ENCODE peak calls at places on chromosomes 7 and 10, in six cellular contexts. R is cardiac fibroblast, O is esophagus squamous epithelium, N is fibroblast of lung, L is Peyer's patch, H is lower lobe of right lung. E is an unnamed sample.

GRCh38 chr10:77179015-77179695 is 458.5 kb downstream of the KCNMA1 start:
- DNase-seq in R (peak), O (no peak), N (peak), L (no peak), H (no peak), E (peak)

GRCh38 chr7:51229106-51229537 is 87.5 kb downstream of the COBL start:
- DNase-seq in R (no peak), O (no peak), N (no peak), L (no peak), H (no peak), E (no peak)

GRCh38 chr10:29517352-29517923 is 117.3 kb downstream of the SVIL start:
- DNase-seq in R (peak), O (no peak), N (peak), L (no peak), H (no peak), E (no peak)

GRCh38 chr7:115410427-115410805 is 488.5 kb downstream of the MDFIC start:
- DNase-seq in R (no peak), O (no peak), N (no peak), L (no peak), H (no peak), E (no peak)

GRCh38 chr10:89267056-89267455 is 15.5 kb upstream of the LIPA start:
- DNase-seq in R (no peak), O (no peak), N (no peak), L (no peak), H (no peak), E (no peak)

GRCh38 chr10:79150444-79150754 is 81.6 kb downstream of the ZMIZ1 start:
- DNase-seq in R (no peak), O (no peak), N (no peak), L (no peak), H (no peak), E (no peak)

GRCh38 chr7:77651544-77652162 is 44.6 kb upstream of the RSBN1L start:
- DNase-seq in R (peak), O (no peak), N (peak), L (peak), H (no peak), E (no peak)

GRCh38 chr7:16785846-16786245 is 19.0 kb downstream of the AGR2 start:
- DNase-seq in R (no peak), O (no peak), N (no peak), L (no peak), H (no peak), E (no peak)

GRCh38 chr7:80403686-80404241 is 108.1 kb downstream of the GNAT3 start:
- DNase-seq in R (no peak), O (no peak), N (peak), L (no peak), H (no peak), E (no peak)

DNA sequence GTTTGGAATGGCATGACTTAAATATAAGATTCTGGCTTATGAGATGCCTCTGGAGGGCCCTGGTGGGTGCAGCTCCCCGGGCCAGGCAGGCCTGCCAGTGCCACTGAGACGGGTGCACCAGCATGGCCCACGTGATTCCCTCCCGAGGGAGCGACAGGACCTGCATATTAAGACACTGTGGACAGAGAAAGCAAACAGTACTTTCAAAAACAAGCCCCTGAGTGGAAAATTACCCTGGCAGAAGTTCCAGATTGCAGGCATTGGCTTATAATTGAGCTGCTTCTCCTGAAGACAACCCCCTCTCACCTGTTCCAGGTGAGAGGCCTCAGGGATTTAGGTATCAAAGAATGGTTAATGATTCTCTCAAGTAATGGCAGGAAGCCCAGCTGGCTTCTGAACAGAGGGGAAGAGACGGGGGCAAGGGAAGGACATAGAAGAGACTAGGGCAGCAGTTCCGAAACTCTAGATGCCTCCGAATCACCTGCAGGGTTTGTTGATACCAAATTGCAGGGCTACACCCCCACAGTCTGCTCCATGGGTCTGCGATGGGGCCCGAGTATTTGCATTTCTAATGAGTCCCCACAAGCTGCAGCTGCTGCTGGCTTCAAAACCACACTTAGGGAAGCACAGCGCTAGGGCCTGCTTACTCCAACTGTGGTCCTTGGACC is 66.0 kb upstream of the DOCK1 start:
- DNase-seq in R (no peak), O (no peak), N (no peak), L (peak), H (peak), E (no peak)
- TF ChIP-seq CTCF in R (no peak), O (no peak), N (no peak), L (no peak), H (no peak), E (no peak)

DNA sequence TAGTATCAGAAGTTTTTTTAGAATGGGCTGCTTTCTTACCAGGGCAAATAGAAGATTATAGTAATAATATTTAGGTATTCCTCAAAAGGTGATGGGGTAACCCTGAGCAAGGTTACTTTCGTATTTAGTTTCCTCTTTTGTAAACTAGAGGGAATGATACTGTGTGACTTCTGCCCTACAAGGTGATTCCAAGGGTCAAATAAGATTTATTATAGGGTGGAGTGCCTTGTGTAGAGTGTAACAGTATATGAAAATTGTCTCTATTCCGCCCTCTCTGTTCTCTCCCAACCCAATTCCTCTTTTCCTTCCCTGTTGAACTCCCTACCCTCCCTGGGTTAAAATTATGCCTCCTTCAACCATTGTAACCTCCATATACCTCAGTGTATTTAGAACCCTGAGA is 5.3 kb downstream of the SLC35G1 start:
- DNase-seq in R (no peak), O (no peak), N (no peak), L (no peak), H (no peak), E (no peak)
- H3K4me3 ChIP-seq in R (no peak), O (no peak), N (no peak), L (no peak), H (no peak), E (no peak)

GRCh38 chr10:131311661-131312260 is at the start of gene TCERG1L:
- DNase-seq in R (no peak), O (no peak), N (no peak), L (no peak), H (peak), E (no peak)
- TF ChIP-seq CTCF in R (no peak), O (no peak), N (no peak), L (no peak), H (no peak), E (no peak)

GRCh38 chr7:101126651-101127459 is at the start of gene SERPINE1:
- DNase-seq in R (peak), O (peak), N (peak), L (peak), H (peak), E (peak)
- H3K4me3 ChIP-seq in R (peak), O (peak), N (peak), L (no peak), H (peak), E (peak)

GRCh38 chr10:110336111-110336721 is 31.5 kb upstream of the SMNDC1 start:
- DNase-seq in R (peak), O (no peak), N (peak), L (no peak), H (no peak), E (peak)
- TF ChIP-seq CTCF in R (peak), O (no peak), N (peak), L (no peak), H (no peak), E (peak)

GRCh38 chr10:103193107-103193819 is at the start of gene NT5C2:
- DNase-seq in R (peak), O (no peak), N (peak), L (peak), H (peak), E (no peak)

GRCh38 chr10:103192451-103193106 is 493 bp downstream of the NT5C2 start:
- DNase-seq in R (peak), O (no peak), N (peak), L (peak), H (peak), E (no peak)

GRCh38 chr10:103192089-103192450 is 1.0 kb downstream of the NT5C2 start:
- DNase-seq in R (peak), O (no peak), N (no peak), L (no peak), H (no peak), E (no peak)

GRCh38 chr10:103197177-103197576 is 4.1 kb upstream of the NT5C2 start:
- DNase-seq in R (peak), O (no peak), N (peak), L (peak), H (peak), E (no peak)

DNA sequence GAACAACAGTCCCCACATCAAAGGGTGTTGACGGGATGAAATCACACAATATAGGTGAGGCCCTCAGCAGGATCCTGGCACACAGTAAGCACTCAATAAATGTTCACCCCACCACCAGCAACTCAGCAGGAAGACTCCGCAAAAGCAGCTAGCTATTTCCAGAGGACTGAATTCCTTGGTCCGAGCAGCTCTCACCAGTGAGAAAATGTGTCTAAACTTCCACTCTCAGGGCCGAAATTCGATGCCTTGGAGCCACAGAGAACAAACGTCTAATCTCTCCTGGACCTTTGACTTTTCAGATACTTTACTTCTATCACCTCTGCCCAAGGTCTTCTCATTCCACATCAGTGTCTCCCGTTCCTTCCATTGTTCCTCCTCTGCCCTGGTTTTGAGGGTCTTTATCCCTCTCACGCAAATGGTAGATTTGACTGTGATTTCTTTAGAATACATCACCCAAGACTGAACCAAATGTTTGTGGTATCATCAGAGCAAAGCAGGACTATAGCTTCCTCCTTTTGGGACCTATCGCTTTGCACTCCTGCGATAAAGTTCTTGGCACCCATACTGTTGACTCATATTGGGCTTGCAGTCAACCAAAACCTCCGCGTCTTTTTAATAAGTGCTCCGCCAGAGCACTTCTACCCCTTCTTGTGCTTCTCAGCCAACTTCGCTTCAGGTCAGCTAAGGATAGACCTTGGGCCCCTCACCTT is 903 bp upstream of the NT5C2 start:
- DNase-seq in R (peak), O (no peak), N (peak), L (no peak), H (no peak), E (no peak)
- H3K4me3 ChIP-seq in R (no peak), O (peak), N (no peak), L (no peak), H (peak), E (no peak)

DNA sequence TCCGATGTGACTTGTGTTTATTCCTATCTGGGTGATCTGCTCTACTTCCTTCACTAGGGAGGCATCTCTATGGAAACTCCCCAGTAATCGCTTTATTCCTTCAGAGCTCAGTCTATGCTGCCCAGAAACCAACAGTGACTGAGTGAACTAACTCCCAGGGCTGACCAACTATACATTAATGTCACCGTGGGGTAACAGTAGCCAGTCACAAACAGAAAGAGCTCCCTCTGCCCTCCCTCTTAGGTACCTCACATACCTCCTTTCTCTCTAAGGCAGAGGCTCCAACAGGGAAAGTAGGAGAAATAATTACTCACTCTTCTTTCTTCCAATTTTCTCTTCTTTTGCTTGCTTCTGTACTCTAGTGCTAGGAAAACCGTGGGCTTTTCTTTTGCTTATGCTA is 855.0 kb downstream of the REEP3 start:
- DNase-seq in R (no peak), O (no peak), N (no peak), L (no peak), H (no peak), E (no peak)
- TF ChIP-seq CTCF in R (no peak), O (no peak), N (no peak), L (peak), H (no peak), E (no peak)

DNA sequence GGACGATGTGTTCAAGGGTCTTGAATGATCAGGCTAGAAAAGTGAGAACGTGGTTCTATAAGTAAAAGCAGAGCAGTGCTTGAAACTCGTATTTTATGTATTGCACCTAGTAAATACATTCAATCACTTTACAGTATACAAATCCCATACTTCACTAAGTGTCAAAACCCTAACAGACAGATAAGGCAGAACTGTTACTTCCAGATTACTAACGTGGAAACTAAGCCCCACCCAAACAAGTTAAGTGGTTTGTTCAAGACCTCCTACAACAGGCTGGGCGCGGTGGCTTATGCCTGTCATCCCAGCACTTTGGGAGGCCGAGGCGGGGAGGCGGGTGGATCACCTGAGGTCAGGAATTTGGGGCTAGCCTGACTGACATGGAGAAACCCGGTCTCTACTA is 9.2 kb upstream of the MYO1G start:
- DNase-seq in R (no peak), O (no peak), N (no peak), L (no peak), H (no peak), E (no peak)
- H3K4me3 ChIP-seq in R (no peak), O (no peak), N (no peak), L (no peak), H (no peak), E (no peak)